ENCODE peak calls at places on chromosomes 2 and 18, in ten cellular contexts. X is AG10803, O is heart left ventricle, Y is cardiac fibroblast, K is epithelial cell of esophagus, I is AG09319, V is astrocyte of the cerebellum, D is astrocyte of the spinal cord, A is MM.1S, S is BE2C. Z is an unnamed sample.
A peak's percentile ranks its signal among the peaks of the same experiment; 100 is the strongest.

GRCh38 chr2:51158236-51158635 is 126.3 kb upstream of the NRXN1 start:
- DNase-seq in Y (no peak), O (no peak), I (no peak), A (no peak), S (peak; percentile 10), D (no peak), X (no peak), K (peak; percentile 2), V (no peak), Z (no peak)

GRCh38 chr18:51486735-51487366 is 289.4 kb upstream of the MEX3C start:
- DNase-seq in D (no peak), Y (no peak), S (no peak), V (no peak), A (no peak), K (no peak), X (no peak), I (no peak), O (no peak), Z (no peak)

GRCh38 chr2:172446524-172447063 is 19.2 kb downstream of the ITGA6 start:
- DNase-seq in I (no peak), K (peak; percentile 61), S (no peak), Y (no peak), O (no peak), V (no peak), A (peak; percentile 65), X (no peak), D (no peak), Z (no peak)

GRCh38 chr2:71682341-71682740 is 229.0 kb downstream of the DYSF start:
- DNase-seq in D (no peak), V (no peak), K (no peak), A (no peak), Y (no peak), I (no peak), O (peak; percentile 31), X (no peak), S (no peak), Z (no peak)

GRCh38 chr2:223859070-223859469 is 21.7 kb upstream of the AP1S3 start:
- DNase-seq in V (no peak), D (no peak), A (no peak), S (no peak), X (no peak), K (no peak), O (no peak), I (no peak), Y (no peak), Z (no peak)

GRCh38 chr2:221791840-221792239 is 219.7 kb upstream of the EPHA4 start:
- DNase-seq in D (peak; percentile 9), S (no peak), K (peak; percentile 46), Y (peak; percentile 23), V (no peak), I (no peak), O (no peak), A (no peak), X (no peak), Z (no peak)

GRCh38 chr18:37570336-37570930 is 4.8 kb upstream of the CELF4 start:
- DNase-seq in A (no peak), Y (no peak), O (no peak), S (no peak), K (no peak), I (no peak), X (no peak), V (no peak), D (no peak), Z (no peak)

GRCh38 chr2:240664622-240665021 is 18.1 kb downstream of the AQP12B start:
- DNase-seq in O (no peak), X (no peak), S (no peak), I (no peak), A (no peak), V (no peak), Y (no peak), K (no peak), D (no peak), Z (no peak)

GRCh38 chr2:222722327-222722946 is 51.0 kb downstream of the MOGAT1 start:
- DNase-seq in Y (peak; percentile 70), K (no peak), O (no peak), D (peak; percentile 75), I (peak; percentile 70), X (peak; percentile 82), S (no peak), A (peak; percentile 7), V (peak; percentile 75), Z (peak; percentile 68)

GRCh38 chr2:157894694-157895450 is 18.7 kb upstream of the ACVR1 start:
- DNase-seq in V (peak; percentile 15), O (no peak), D (peak; percentile 67), Y (peak; percentile 75), X (peak; percentile 66), S (no peak), A (no peak), I (peak; percentile 25), K (peak; percentile 62), Z (peak; percentile 80)

GRCh38 chr2:160469615-160470204 is 23.9 kb downstream of the RBMS1 start:
- DNase-seq in D (no peak), A (no peak), K (no peak), Y (no peak), I (no peak), S (no peak), V (no peak), X (peak; percentile 72), O (no peak), Z (no peak)

DNA sequence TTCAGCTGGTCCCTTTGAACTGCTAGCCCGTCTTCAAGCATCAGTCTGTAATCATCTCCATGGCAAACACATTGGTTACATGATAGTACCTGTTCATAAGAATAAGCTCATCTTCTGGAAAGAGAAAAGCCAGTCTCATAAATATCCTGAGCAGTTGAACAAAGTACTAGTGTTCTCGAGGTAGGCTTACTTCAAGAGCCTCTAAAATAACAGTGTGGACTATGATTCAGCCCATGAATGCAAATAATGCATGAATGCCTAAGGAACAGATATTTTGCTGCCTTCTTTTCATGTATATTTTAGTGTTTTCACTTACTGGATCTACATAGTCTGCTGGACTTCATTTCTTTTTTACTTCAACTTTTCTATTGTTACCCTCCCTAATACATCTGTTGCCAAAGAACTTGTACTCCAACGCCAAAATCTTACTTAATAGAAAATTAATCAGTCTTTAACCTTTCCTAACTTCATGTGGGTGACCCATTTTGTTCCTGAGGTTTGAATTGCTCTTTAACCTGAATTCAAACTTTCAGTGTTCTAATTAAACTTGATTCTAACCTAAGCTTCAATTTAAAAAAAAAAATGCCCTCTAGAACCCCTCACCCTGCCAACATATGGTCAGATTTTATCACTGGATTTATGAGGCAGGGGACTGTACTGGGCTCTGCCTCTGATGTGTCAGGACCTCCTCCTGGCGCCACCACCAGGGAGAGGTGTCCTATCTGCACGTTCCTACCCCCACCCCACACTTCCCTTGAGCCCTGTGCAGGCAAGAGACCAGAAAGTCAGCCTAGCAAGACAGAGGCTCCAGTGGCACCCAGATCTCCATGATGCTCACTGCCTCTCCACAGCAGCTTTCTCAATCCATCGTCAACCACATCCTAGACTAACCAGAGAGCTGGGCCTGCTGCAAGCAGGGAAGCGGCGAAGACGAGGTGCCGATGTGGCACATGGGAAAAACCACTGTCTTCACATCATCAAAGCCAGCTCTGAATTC is 264.7 kb upstream of the ID2 start:
- DNase-seq in O (no peak), X (no peak), V (no peak), D (no peak), K (no peak), S (peak; percentile 28), I (no peak), Y (no peak), A (no peak), Z (no peak)
- TF ChIP-seq CTCF in O (no peak), X (no peak), V (no peak), D (no peak), K (no peak), S (no peak), I (no peak), Y (no peak), A (no peak), Z (no peak)

DNA sequence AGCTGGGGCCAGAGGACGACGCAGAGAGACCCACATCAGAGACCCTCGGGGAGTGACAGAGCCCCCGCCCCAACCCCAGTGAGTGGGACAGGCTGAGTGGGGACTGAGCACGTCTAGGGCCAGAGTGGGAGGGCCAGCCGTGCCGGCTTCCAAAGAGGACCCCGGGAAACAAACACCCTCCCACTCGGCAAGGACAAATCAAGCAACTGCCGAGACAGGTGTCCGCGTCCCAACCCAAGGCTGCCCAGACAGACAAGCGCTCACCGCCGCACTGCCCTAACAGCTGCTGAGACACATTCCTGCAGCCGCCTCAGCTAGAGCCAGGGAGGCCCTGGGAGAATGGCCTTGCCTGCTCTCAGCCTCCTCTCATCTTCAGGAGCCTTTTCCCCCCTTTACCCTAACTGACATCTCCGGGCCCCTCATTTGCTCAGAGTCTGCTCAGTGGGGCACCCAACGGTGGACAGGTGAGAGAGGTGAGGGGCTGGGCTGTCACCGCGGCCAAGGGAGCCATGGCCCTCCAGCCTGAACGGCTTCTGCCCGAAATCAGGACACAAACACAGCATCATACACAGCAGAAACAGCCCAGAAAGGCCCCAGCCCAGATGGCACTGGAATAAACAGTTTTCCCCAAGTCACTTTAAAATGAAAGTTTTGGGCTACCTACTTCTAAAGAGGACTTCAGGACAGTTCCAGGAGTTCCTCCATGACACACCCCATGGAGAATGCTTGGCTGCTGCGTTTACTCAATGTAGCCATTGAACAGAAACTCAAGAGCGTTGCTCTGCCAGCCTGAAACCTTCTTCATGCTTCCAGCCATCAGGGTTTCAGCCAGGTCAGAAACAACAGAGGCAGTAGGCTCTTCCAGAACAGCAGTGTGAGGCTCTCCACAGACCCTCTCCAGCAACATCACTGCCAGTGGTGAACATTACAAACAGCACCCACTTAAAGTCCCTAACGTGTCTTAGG is 23.6 kb downstream of the SLC66A2 start:
- DNase-seq in V (no peak), S (no peak), X (no peak), Y (no peak), O (no peak), K (no peak), D (no peak), I (no peak), A (no peak), Z (no peak)
- TF ChIP-seq CTCF in V (no peak), S (no peak), X (no peak), Y (no peak), O (no peak), K (no peak), D (no peak), I (no peak), A (no peak), Z (no peak)

DNA sequence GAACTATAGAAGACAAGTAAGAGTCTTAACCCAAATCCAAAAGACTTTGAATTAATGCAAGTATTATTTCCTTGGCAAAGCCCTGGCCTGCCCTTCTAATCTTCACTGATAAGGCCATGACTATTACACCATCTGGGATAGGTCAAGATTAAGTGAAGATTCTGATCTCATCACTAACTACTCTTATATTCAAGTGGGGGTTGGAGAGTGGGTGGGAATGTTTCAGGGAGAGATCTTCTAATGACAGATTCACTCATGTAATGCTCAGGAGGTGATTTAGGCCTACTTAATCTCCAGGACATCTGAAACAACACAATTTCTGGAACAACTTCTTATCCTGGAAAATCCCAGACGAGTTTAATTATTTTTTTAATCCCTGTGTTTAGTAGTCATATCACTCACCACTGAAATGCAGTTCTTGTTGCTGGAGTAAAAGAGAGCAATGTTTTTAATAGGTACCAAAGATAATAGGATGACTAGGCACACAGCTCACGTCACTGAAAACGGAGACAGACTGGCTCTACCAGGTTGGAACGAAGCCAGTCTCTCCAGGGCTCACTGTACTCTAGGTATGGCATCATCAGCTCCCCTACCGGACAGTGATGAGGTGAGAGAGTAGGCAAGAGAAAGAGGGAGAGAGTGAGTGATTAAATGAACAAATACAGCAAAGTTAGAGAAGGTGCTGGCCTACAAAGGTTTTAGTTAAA is 133.1 kb downstream of the NCKAP5 start:
- DNase-seq in Y (peak; percentile 87), D (peak; percentile 62), A (no peak), O (peak; percentile 61), S (peak; percentile 75), I (peak; percentile 14), X (peak; percentile 24), K (peak; percentile 97), V (peak; percentile 6), Z (peak; percentile 75)
- TF ChIP-seq CTCF in Y (no peak), D (no peak), A (no peak), O (peak; percentile 17), S (peak; percentile 33), I (no peak), X (no peak), K (peak; percentile 48), V (no peak), Z (peak; percentile 23)

GRCh38 chr2:26059542-26059941 is 25.7 kb downstream of the RAB10 start:
- DNase-seq in O (no peak), D (no peak), X (no peak), A (no peak), V (no peak), K (no peak), S (no peak), Y (no peak), I (no peak), Z (peak; percentile 43)
- TF ChIP-seq CTCF in O (no peak), D (no peak), X (no peak), A (no peak), V (no peak), K (no peak), S (no peak), Y (no peak), I (no peak), Z (peak; percentile 35)

Z was measured in choroid plexus epithelial cell.